ENCODE peak calls at places on chromosomes 7 and 10, in five cellular contexts. O is A549; F is dorsolateral prefrontal cortex; K is naive thymus-derived CD4-positive, alpha-beta T cell; T is GM23248. E is an unnamed sample.
A peak's percentile ranks its signal among the peaks of the same experiment; 100 is the strongest.

GRCh38 chr10:124493191-124493936 is 31.7 kb downstream of the LHPP start:
- DNase-seq in T (no peak), F (no peak), K (no peak), O (no peak), E (peak; percentile 71)

GRCh38 chr10:59894114-59894513 is 12.2 kb downstream of the CCDC6 start:
- DNase-seq in O (no peak), K (no peak), F (peak; percentile 85), T (peak; percentile 95), E (no peak)

GRCh38 chr10:102641880-102642552 is 2.3 kb upstream of the TRIM8 start:
- DNase-seq in F (peak; percentile 99), K (peak; percentile 94), T (peak; percentile 98), O (peak; percentile 94), E (peak; percentile 94)

GRCh38 chr7:81769891-81770818 is at the start of gene HGF:
- DNase-seq in T (peak; percentile 81), O (no peak), F (peak; percentile 67), K (no peak), E (peak; percentile 30)

GRCh38 chr7:11009631-11010030 is 36.0 kb downstream of the PHF14 start:
- DNase-seq in O (no peak), K (no peak), T (no peak), F (no peak), E (no peak)

GRCh38 chr7:159032753-159033472 is 111.8 kb downstream of the VIPR2 start:
- DNase-seq in K (no peak), T (no peak), F (no peak), O (no peak), E (no peak)

GRCh38 chr7:48441848-48442492 is 270.7 kb downstream of the ABCA13 start:
- DNase-seq in F (no peak), T (no peak), O (no peak), K (no peak), E (no peak)

GRCh38 chr7:144786522-144786921 is 49.3 kb downstream of the TPK1 start:
- DNase-seq in T (no peak), F (no peak), O (no peak), K (no peak), E (no peak)

GRCh38 chr10:119206603-119207366 is 586 bp upstream of the GRK5 start:
- DNase-seq in K (peak; percentile 72), O (peak; percentile 81), F (peak; percentile 63), T (peak; percentile 92), E (peak; percentile 52)

GRCh38 chr10:99279626-99280111 is 44.0 kb upstream of the HPSE2 start:
- DNase-seq in T (peak; percentile 82), K (no peak), F (no peak), O (peak; percentile 7), E (no peak)

GRCh38 chr7:121343302-121343701 is 14.5 kb downstream of the WNT16 start:
- DNase-seq in O (no peak), T (peak; percentile 22), K (no peak), F (no peak), E (no peak)

GRCh38 chr10:124727389-124727960 is 16.7 kb downstream of the FAM53B start:
- DNase-seq in T (no peak), K (no peak), F (no peak), O (no peak), E (no peak)

GRCh38 chr10:29608062-29608461 is 26.7 kb downstream of the SVIL start:
- DNase-seq in O (no peak), F (no peak), T (no peak), K (no peak), E (no peak)

DNA sequence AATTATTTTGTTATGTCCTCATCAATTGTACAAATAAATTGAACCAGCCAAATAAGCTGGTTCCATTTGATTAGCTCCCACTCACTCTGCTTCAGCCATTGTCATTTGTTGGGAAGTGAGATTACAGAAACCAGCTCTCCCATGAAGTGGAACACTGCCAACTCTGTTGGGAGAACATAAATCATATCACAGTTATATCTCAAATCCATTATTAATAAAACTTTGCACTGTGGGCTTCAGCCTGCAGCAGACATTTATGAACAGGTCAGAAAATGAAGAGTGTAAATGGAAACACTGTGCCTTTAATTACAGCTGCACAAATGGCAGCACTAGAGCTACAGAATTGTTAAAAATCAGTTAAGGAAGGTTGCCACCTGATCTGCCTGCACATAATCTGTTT is 46.7 kb upstream of the TEX47 start:
- DNase-seq in K (no peak), O (no peak), T (no peak), F (no peak), E (no peak)
- H3K27ac ChIP-seq in K (no peak overlapping the region), O (no peak overlapping the region), T (no peak overlapping the region), F (no peak overlapping the region), E (no peak overlapping the region)

DNA sequence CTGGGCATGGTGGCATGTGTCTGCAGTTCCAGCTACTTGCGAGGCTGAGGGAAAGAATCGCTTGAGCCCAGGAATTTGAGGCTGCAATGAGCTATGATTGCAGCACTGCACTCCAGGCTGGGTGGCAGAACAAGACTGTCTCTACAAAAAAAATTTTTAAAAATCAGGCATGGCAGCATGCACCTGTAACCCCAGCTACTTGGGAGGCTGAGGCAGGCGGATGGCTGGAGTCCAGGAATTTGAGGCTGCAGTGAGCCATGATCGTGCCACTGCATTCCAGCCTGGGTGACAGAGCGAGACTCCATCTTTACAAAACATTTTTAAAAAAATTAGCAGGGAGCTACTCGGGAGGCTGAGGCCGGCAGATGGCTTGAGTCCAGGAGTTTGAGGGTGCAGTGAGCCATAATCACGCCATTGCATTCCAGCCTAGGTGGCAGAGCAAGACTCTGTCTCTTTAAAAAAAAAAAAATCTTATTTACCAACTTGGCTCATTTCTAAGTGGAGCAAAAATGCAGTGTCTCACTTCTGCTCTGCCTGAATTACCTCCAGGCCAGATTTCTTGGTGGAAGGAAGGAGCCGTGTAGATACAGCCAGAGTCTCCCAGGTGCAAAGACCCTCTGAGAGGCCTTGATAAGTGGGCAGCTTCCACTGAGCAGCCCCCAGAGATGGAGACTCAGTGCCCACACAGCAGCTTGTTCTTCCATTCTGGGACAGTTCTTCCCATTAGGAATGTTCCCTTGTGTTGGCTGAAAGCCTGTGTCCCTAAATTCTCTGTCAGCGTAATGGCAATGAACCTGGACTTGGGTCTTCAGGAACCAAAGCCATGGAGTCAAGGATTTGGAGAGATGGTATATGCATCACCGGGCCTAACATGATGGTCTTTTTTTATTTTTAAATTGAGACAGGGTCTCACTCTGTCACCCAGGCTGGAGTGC is 30.0 kb downstream of the GTF2IRD1 start:
- DNase-seq in T (peak; percentile 63), K (no peak), O (no peak), F (no peak), E (no peak)
- H3K27ac ChIP-seq in T (peak overlapping the region; percentile 98), K (no peak overlapping the region), O (peak overlapping the region; percentile 93), F (peak overlapping the region; percentile 77), E (no peak overlapping the region)

GRCh38 chr7:154096-154835 is 38.1 kb upstream of the FAM20C start:
- DNase-seq in F (peak; percentile 43), O (no peak), T (no peak), K (no peak), E (no peak)
- H3K27ac ChIP-seq in F (peak overlapping the region; percentile 73), O (no peak overlapping the region), T (no peak overlapping the region), K (no peak overlapping the region), E (no peak overlapping the region)

GRCh38 chr10:117148284-117148683 is 10.2 kb upstream of the VAX1 start:
- DNase-seq in K (no peak), F (no peak), T (no peak), O (no peak), E (no peak)

GRCh38 chr10:117158297-117158696 is 20.2 kb upstream of the VAX1 start:
- DNase-seq in T (no peak), F (no peak), K (no peak), O (no peak), E (no peak)

GRCh38 chr10:117152668-117153067 is 14.6 kb upstream of the VAX1 start:
- DNase-seq in K (no peak), O (no peak), F (no peak), T (peak; percentile 30), E (no peak)
- H3K27ac ChIP-seq in K (no peak overlapping the region), O (no peak overlapping the region), F (no peak overlapping the region), T (no peak overlapping the region), E (no peak overlapping the region)

GRCh38 chr10:11329055-11329673 is 282.3 kb downstream of the USP6NL start:
- DNase-seq in T (no peak), O (no peak), F (no peak), K (no peak), E (no peak)

GRCh38 chr10:11331178-11331577 is 280.3 kb downstream of the USP6NL start:
- DNase-seq in K (no peak), T (no peak), O (no peak), F (no peak), E (no peak)

GRCh38 chr10:11328264-11329054 is 283.0 kb downstream of the USP6NL start:
- DNase-seq in T (peak; percentile 55), F (no peak), O (no peak), K (no peak), E (peak; percentile 26)

GRCh38 chr10:11331706-11332105 is 279.7 kb downstream of the USP6NL start:
- DNase-seq in O (no peak), K (no peak), T (no peak), F (no peak), E (no peak)

GRCh38 chr10:11330383-11331020 is 280.9 kb downstream of the USP6NL start:
- DNase-seq in T (peak; percentile 62), O (no peak), K (no peak), F (no peak), E (no peak)
- H3K27ac ChIP-seq in T (no peak overlapping the region), O (no peak overlapping the region), K (no peak overlapping the region), F (peak overlapping the region; percentile 84), E (no peak overlapping the region)

GRCh38 chr10:132919374-132920100 is 22.8 kb downstream of the CFAP46 start:
- DNase-seq in T (no peak), K (no peak), F (peak; percentile 23), O (no peak), E (no peak)
- H3K27ac ChIP-seq in T (no peak overlapping the region), K (no peak overlapping the region), F (no peak overlapping the region), O (no peak overlapping the region), E (no peak overlapping the region)

GRCh38 chr10:49112098-49112497 is 3.2 kb downstream of the VSTM4 start:
- DNase-seq in T (no peak), K (no peak), F (no peak), O (no peak), E (no peak)

GRCh38 chr10:49109669-49110335 is 5.5 kb downstream of the VSTM4 start:
- DNase-seq in F (no peak), K (no peak), O (no peak), T (peak; percentile 81), E (no peak)

GRCh38 chr10:49110684-49111319 is 4.5 kb downstream of the VSTM4 start:
- DNase-seq in F (no peak), K (no peak), T (no peak), O (no peak), E (no peak)

GRCh38 chr10:49112851-49113250 is 2.5 kb downstream of the VSTM4 start:
- DNase-seq in T (no peak), O (no peak), K (no peak), F (no peak), E (no peak)

DNA sequence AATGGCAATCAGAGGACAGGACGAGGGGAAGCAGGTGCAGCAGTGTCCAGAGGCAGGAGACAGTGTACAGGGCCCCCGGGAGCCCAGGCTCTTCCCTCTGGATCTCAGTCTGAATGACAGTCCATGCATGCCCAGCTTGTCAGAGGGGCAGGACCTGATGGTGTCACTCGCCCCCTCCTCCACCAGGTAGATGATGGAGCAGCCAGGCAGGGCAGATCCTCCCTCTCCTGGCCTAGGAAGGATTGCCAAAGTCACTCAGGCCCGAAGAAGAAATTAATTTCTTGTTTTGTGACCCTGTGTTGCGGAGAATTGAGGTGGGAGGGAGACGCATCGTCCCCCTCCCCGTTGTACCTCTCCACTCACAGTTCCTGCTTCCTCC is 4.0 kb downstream of the VSTM4 start:
- DNase-seq in O (no peak), K (no peak), F (no peak), T (no peak), E (no peak)
- H3K27ac ChIP-seq in O (no peak overlapping the region), K (no peak overlapping the region), F (no peak overlapping the region), T (no peak overlapping the region), E (no peak overlapping the region)